ENCODE peak calls at places on chromosome 19, in ten cellular contexts. One of them, this sample, is unnamed.

GRCh38 chr19:22620912-22621311 is 13.2 kb upstream of the ZNF492 start:
- DNase-seq in heart left ventricle: no peak
- DNase-seq in A549: no peak
- DNase-seq in stomach: no peak
- DNase-seq in IMR-90: no peak
- DNase-seq in right lobe of liver: no peak
- DNase-seq in body of pancreas: no peak
- DNase-seq in breast epithelium: no peak
- DNase-seq in upper lobe of left lung: no peak
- DNase-seq in tibial nerve: no peak
- DNase-seq in this sample: no peak

GRCh38 chr19:41701401-41702075 is 6.9 kb upstream of the CEACAM5 start:
- DNase-seq in breast epithelium: no peak
- DNase-seq in stomach: peak; percentile 31
- DNase-seq in body of pancreas: peak; percentile 28
- DNase-seq in tibial nerve: no peak
- DNase-seq in upper lobe of left lung: peak; percentile 23
- DNase-seq in A549: peak; percentile 71
- DNase-seq in right lobe of liver: no peak
- DNase-seq in heart left ventricle: no peak
- DNase-seq in IMR-90: no peak
- DNase-seq in this sample: peak; percentile 35

GRCh38 chr19:31718041-31718440 is 368.8 kb upstream of the TSHZ3 start:
- DNase-seq in breast epithelium: no peak
- DNase-seq in tibial nerve: no peak
- DNase-seq in stomach: no peak
- DNase-seq in heart left ventricle: no peak
- DNase-seq in right lobe of liver: no peak
- DNase-seq in body of pancreas: no peak
- DNase-seq in A549: no peak
- DNase-seq in IMR-90: no peak
- DNase-seq in upper lobe of left lung: no peak
- DNase-seq in this sample: no peak

GRCh38 chr19:16920816-16921529 is 32.2 kb downstream of the F2RL3 start:
- DNase-seq in IMR-90: peak; percentile 88
- DNase-seq in heart left ventricle: no peak
- DNase-seq in breast epithelium: no peak
- DNase-seq in right lobe of liver: no peak
- DNase-seq in A549: no peak
- DNase-seq in stomach: no peak
- DNase-seq in body of pancreas: no peak
- DNase-seq in upper lobe of left lung: no peak
- DNase-seq in tibial nerve: no peak
- DNase-seq in this sample: peak; percentile 81

GRCh38 chr19:55641376-55642152 is 762 bp downstream of the ZNF580 start:
- DNase-seq in breast epithelium: no peak
- DNase-seq in tibial nerve: no peak
- DNase-seq in A549: peak; percentile 63
- DNase-seq in stomach: no peak
- DNase-seq in right lobe of liver: no peak
- DNase-seq in heart left ventricle: no peak
- DNase-seq in body of pancreas: no peak
- DNase-seq in upper lobe of left lung: no peak
- DNase-seq in IMR-90: peak; percentile 18
- DNase-seq in this sample: peak; percentile 95

GRCh38 chr19:10085641-10086031 is 481 bp upstream of the SHFL start:
- DNase-seq in A549: no peak
- DNase-seq in upper lobe of left lung: no peak
- DNase-seq in IMR-90: no peak
- DNase-seq in breast epithelium: no peak
- DNase-seq in right lobe of liver: no peak
- DNase-seq in body of pancreas: no peak
- DNase-seq in heart left ventricle: no peak
- DNase-seq in stomach: no peak
- DNase-seq in tibial nerve: no peak
- DNase-seq in this sample: no peak

GRCh38 chr19:30087381-30088138 is 145.5 kb downstream of the URI1 start:
- DNase-seq in tibial nerve: no peak
- DNase-seq in A549: no peak
- DNase-seq in stomach: no peak
- DNase-seq in right lobe of liver: no peak
- DNase-seq in heart left ventricle: no peak
- DNase-seq in upper lobe of left lung: no peak
- DNase-seq in IMR-90: no peak
- DNase-seq in breast epithelium: no peak
- DNase-seq in body of pancreas: no peak
- DNase-seq in this sample: no peak

GRCh38 chr19:46924874-46925547 is 64.2 kb downstream of the ARHGAP35 start:
- DNase-seq in body of pancreas: no peak
- DNase-seq in A549: peak; percentile 70
- DNase-seq in right lobe of liver: no peak
- DNase-seq in breast epithelium: peak; percentile 58
- DNase-seq in upper lobe of left lung: peak; percentile 33
- DNase-seq in heart left ventricle: no peak
- DNase-seq in stomach: no peak
- DNase-seq in IMR-90: no peak
- DNase-seq in tibial nerve: no peak
- DNase-seq in this sample: no peak

GRCh38 chr19:35518313-35518712 is 4.9 kb upstream of the DMKN start:
- DNase-seq in tibial nerve: no peak
- DNase-seq in stomach: no peak
- DNase-seq in right lobe of liver: no peak
- DNase-seq in IMR-90: peak; percentile 98
- DNase-seq in A549: peak; percentile 72
- DNase-seq in upper lobe of left lung: peak; percentile 35
- DNase-seq in breast epithelium: no peak
- DNase-seq in heart left ventricle: no peak
- DNase-seq in body of pancreas: no peak
- DNase-seq in this sample: peak; percentile 83

GRCh38 chr19:55069137-55069858 is 6.3 kb upstream of the RDH13 start:
- DNase-seq in body of pancreas: peak; percentile 69
- DNase-seq in heart left ventricle: no peak
- DNase-seq in upper lobe of left lung: peak; percentile 78
- DNase-seq in tibial nerve: no peak
- DNase-seq in stomach: peak; percentile 81
- DNase-seq in right lobe of liver: no peak
- DNase-seq in IMR-90: no peak
- DNase-seq in A549: peak; percentile 82
- DNase-seq in breast epithelium: peak; percentile 70
- DNase-seq in this sample: peak; percentile 92

GRCh38 chr19:56837004-56837403 is 3.5 kb downstream of the PEG3 start:
- DNase-seq in stomach: no peak
- DNase-seq in tibial nerve: no peak
- DNase-seq in IMR-90: no peak
- DNase-seq in heart left ventricle: no peak
- DNase-seq in A549: no peak
- DNase-seq in body of pancreas: peak; percentile 11
- DNase-seq in breast epithelium: no peak
- DNase-seq in right lobe of liver: no peak
- DNase-seq in upper lobe of left lung: peak; percentile 22
- DNase-seq in this sample: no peak

GRCh38 chr19:56832352-56832928 is 8.1 kb downstream of the PEG3 start:
- DNase-seq in heart left ventricle: no peak
- DNase-seq in right lobe of liver: no peak
- DNase-seq in upper lobe of left lung: no peak
- DNase-seq in A549: no peak
- DNase-seq in body of pancreas: no peak
- DNase-seq in breast epithelium: no peak
- DNase-seq in stomach: no peak
- DNase-seq in IMR-90: no peak
- DNase-seq in tibial nerve: no peak
- DNase-seq in this sample: no peak

GRCh38 chr19:56837492-56837891 is 3.0 kb downstream of the PEG3 start:
- DNase-seq in upper lobe of left lung: peak; percentile 67
- DNase-seq in right lobe of liver: peak; percentile 80
- DNase-seq in tibial nerve: peak; percentile 46
- DNase-seq in A549: no peak
- DNase-seq in breast epithelium: peak; percentile 70
- DNase-seq in body of pancreas: peak; percentile 92
- DNase-seq in heart left ventricle: peak; percentile 82
- DNase-seq in stomach: peak; percentile 31
- DNase-seq in IMR-90: no peak
- DNase-seq in this sample: no peak

GRCh38 chr19:56836059-56836458 is 4.5 kb downstream of the PEG3 start:
- DNase-seq in stomach: no peak
- DNase-seq in breast epithelium: no peak
- DNase-seq in body of pancreas: no peak
- DNase-seq in A549: no peak
- DNase-seq in upper lobe of left lung: no peak
- DNase-seq in heart left ventricle: no peak
- DNase-seq in right lobe of liver: no peak
- DNase-seq in tibial nerve: no peak
- DNase-seq in IMR-90: no peak
- DNase-seq in this sample: no peak

GRCh38 chr19:56834564-56835375 is 5.8 kb downstream of the PEG3 start:
- DNase-seq in IMR-90: no peak
- DNase-seq in body of pancreas: no peak
- DNase-seq in right lobe of liver: no peak
- DNase-seq in upper lobe of left lung: no peak
- DNase-seq in tibial nerve: no peak
- DNase-seq in A549: no peak
- DNase-seq in breast epithelium: peak; percentile 30
- DNase-seq in stomach: no peak
- DNase-seq in heart left ventricle: no peak
- DNase-seq in this sample: no peak
- TF ChIP-seq POLR2A in IMR-90: no peak
- TF ChIP-seq POLR2A in body of pancreas: no peak
- TF ChIP-seq POLR2A in right lobe of liver: no peak
- TF ChIP-seq POLR2A in upper lobe of left lung: no peak
- TF ChIP-seq POLR2A in tibial nerve: no peak
- TF ChIP-seq POLR2A in A549: no peak
- TF ChIP-seq POLR2A in breast epithelium: no peak
- TF ChIP-seq POLR2A in stomach: no peak
- TF ChIP-seq POLR2A in heart left ventricle: no peak
- TF ChIP-seq POLR2A in this sample: no peak

GRCh38 chr19:4537953-4538600 is 1.8 kb downstream of the LRG1 start:
- DNase-seq in heart left ventricle: no peak
- DNase-seq in stomach: no peak
- DNase-seq in upper lobe of left lung: no peak
- DNase-seq in A549: no peak
- DNase-seq in breast epithelium: no peak
- DNase-seq in body of pancreas: no peak
- DNase-seq in tibial nerve: no peak
- DNase-seq in right lobe of liver: no peak
- DNase-seq in IMR-90: no peak
- DNase-seq in this sample: no peak

GRCh38 chr19:4533334-4533733 is 1.7 kb downstream of the PLIN5 start:
- DNase-seq in A549: no peak
- DNase-seq in IMR-90: no peak
- DNase-seq in upper lobe of left lung: no peak
- DNase-seq in body of pancreas: no peak
- DNase-seq in heart left ventricle: no peak
- DNase-seq in tibial nerve: no peak
- DNase-seq in right lobe of liver: no peak
- DNase-seq in breast epithelium: no peak
- DNase-seq in stomach: no peak
- DNase-seq in this sample: no peak

GRCh38 chr19:4533835-4534424 is 1.1 kb downstream of the PLIN5 start:
- DNase-seq in breast epithelium: no peak
- DNase-seq in A549: no peak
- DNase-seq in stomach: no peak
- DNase-seq in body of pancreas: no peak
- DNase-seq in heart left ventricle: no peak
- DNase-seq in tibial nerve: no peak
- DNase-seq in right lobe of liver: no peak
- DNase-seq in upper lobe of left lung: no peak
- DNase-seq in IMR-90: no peak
- DNase-seq in this sample: no peak

GRCh38 chr19:4536798-4537197 is 1.8 kb upstream of the PLIN5 start:
- DNase-seq in heart left ventricle: no peak
- DNase-seq in breast epithelium: no peak
- DNase-seq in upper lobe of left lung: no peak
- DNase-seq in stomach: no peak
- DNase-seq in right lobe of liver: no peak
- DNase-seq in body of pancreas: peak; percentile 58
- DNase-seq in tibial nerve: no peak
- DNase-seq in IMR-90: no peak
- DNase-seq in A549: no peak
- DNase-seq in this sample: no peak

DNA sequence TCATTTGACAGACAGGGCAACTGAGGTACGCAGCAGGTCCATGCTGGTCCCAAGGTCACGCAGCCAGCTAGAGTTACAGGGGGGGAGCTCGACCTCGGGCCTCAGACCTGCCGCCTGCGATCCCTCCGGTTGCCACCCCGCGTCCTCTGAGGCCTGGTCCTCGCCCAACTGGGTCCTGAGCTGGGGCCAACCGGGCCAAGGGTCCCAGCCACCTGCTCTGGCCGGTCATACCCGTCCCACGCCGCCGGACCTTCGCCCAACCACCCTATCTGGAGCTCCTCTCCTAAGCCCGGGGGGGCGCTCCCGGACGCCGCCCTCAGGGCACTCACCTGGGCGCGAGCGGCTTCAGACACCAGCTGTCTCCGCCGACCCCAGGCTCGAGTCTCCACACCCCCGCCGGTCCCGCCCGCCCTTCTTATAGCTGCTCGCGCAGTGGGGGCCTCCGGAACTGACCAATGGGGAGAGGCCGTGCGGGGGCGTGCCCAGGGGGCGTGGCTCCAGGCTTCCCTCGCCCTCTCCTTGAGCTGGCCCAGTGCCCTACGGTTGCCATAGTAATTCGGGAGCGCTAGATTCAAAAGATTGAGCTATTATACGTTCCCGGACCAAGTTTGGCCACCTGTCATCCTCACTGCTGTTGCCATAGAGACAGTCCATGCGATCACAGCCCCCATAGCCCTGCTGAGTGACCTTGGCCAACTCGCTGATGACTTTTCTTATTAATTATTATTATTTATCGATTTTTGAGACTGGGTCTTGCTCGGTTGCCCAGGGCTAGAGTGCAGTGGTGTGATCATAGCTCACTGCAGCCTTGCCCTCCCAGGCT is at the start of gene PLIN5:
- DNase-seq in A549: peak; percentile 66
- DNase-seq in heart left ventricle: peak; percentile 87
- DNase-seq in breast epithelium: peak; percentile 51
- DNase-seq in stomach: peak; percentile 96
- DNase-seq in tibial nerve: no peak
- DNase-seq in right lobe of liver: peak; percentile 94
- DNase-seq in body of pancreas: peak; percentile 96
- DNase-seq in IMR-90: peak; percentile 26
- DNase-seq in upper lobe of left lung: peak; percentile 86
- DNase-seq in this sample: no peak
- TF ChIP-seq POLR2A in A549: no peak
- TF ChIP-seq POLR2A in heart left ventricle: peak; percentile 67
- TF ChIP-seq POLR2A in breast epithelium: no peak
- TF ChIP-seq POLR2A in stomach: no peak
- TF ChIP-seq POLR2A in tibial nerve: no peak
- TF ChIP-seq POLR2A in right lobe of liver: peak; percentile 79
- TF ChIP-seq POLR2A in body of pancreas: peak; percentile 89
- TF ChIP-seq POLR2A in IMR-90: no peak
- TF ChIP-seq POLR2A in upper lobe of left lung: peak; percentile 68
- TF ChIP-seq POLR2A in this sample: no peak

GRCh38 chr19:6536138-6536671 is 5.4 kb downstream of the TNFSF9 start:
- DNase-seq in heart left ventricle: peak; percentile 45
- DNase-seq in body of pancreas: peak; percentile 64
- DNase-seq in tibial nerve: no peak
- DNase-seq in IMR-90: no peak
- DNase-seq in breast epithelium: peak; percentile 36
- DNase-seq in A549: peak; percentile 88
- DNase-seq in right lobe of liver: no peak
- DNase-seq in upper lobe of left lung: peak; percentile 42
- DNase-seq in stomach: peak; percentile 50
- DNase-seq in this sample: no peak
- TF ChIP-seq POLR2A in heart left ventricle: no peak
- TF ChIP-seq POLR2A in body of pancreas: no peak
- TF ChIP-seq POLR2A in tibial nerve: no peak
- TF ChIP-seq POLR2A in IMR-90: no peak
- TF ChIP-seq POLR2A in breast epithelium: no peak
- TF ChIP-seq POLR2A in A549: no peak
- TF ChIP-seq POLR2A in right lobe of liver: no peak
- TF ChIP-seq POLR2A in upper lobe of left lung: no peak
- TF ChIP-seq POLR2A in stomach: no peak
- TF ChIP-seq POLR2A in this sample: no peak

GRCh38 chr19:5622465-5623396 is at the start of the genes SAFB and SAFB2:
- DNase-seq in upper lobe of left lung: peak; percentile 99
- DNase-seq in stomach: peak; percentile 100
- DNase-seq in tibial nerve: peak; percentile 97
- DNase-seq in heart left ventricle: peak; percentile 100
- DNase-seq in IMR-90: peak; percentile 100
- DNase-seq in right lobe of liver: peak; percentile 100
- DNase-seq in breast epithelium: peak; percentile 99
- DNase-seq in body of pancreas: peak; percentile 100
- DNase-seq in A549: peak; percentile 99
- DNase-seq in this sample: peak; percentile 99
- TF ChIP-seq POLR2A in upper lobe of left lung: peak; percentile 96
- TF ChIP-seq POLR2A in stomach: peak; percentile 86
- TF ChIP-seq POLR2A in tibial nerve: peak; percentile 99
- TF ChIP-seq POLR2A in heart left ventricle: peak; percentile 82
- TF ChIP-seq POLR2A in IMR-90: peak; percentile 97
- TF ChIP-seq POLR2A in right lobe of liver: peak; percentile 90
- TF ChIP-seq POLR2A in breast epithelium: peak; percentile 95
- TF ChIP-seq POLR2A in body of pancreas: peak; percentile 96
- TF ChIP-seq POLR2A in A549: peak; percentile 88
- TF ChIP-seq POLR2A in this sample: peak; percentile 91